ENCODE peak calls at places on chromosomes 12 and 14, in six cellular contexts. N is psoas muscle, Y is fibroblast of lung, T is H1, Q is body of pancreas, O is uterus. C is an unnamed sample. For H3K4me1, the result is how much of the 10 kb centered on the place peaks cover.

GRCh38 chr14:29274890-29275651 is 508.5 kb downstream of the FOXG1 start:
- DNase-seq in Y (peak), O (no peak), Q (no peak), T (no peak), N (no peak), C (no peak)

GRCh38 chr12:48105321-48105866 is 485 bp downstream of the SENP1 start:
- DNase-seq in Y (peak), Q (no peak), O (no peak), T (no peak), N (no peak), C (no peak)

GRCh38 chr12:107513184-107513583 is 172.4 kb upstream of the PWP1 start:
- DNase-seq in O (no peak), T (no peak), Q (no peak), Y (no peak), N (no peak), C (no peak)

GRCh38 chr12:47409310-47409709 is 296.5 kb downstream of the RPAP3 start:
- DNase-seq in Y (no peak), T (no peak), N (no peak), O (no peak), Q (no peak), C (no peak)

GRCh38 chr12:20350495-20350894 is 17.8 kb upstream of the PDE3A start:
- DNase-seq in Q (no peak), N (no peak), T (no peak), Y (peak), O (no peak), C (no peak)

GRCh38 chr12:10967409-10967808 is 19.3 kb downstream of the TAS2R50 start:
- DNase-seq in O (no peak), Q (no peak), Y (peak), N (no peak), T (no peak), C (no peak)

GRCh38 chr14:50801706-50802105 is 29.3 kb downstream of the NIN start:
- DNase-seq in T (no peak), Y (peak), N (no peak), Q (no peak), O (no peak), C (no peak)

GRCh38 chr12:110282956-110283817 is 2.1 kb downstream of the ATP2A2 start:
- DNase-seq in T (no peak), Q (no peak), O (no peak), N (no peak), Y (no peak), C (no peak)

GRCh38 chr12:98355322-98355721 is 160.1 kb upstream of the TMPO start:
- DNase-seq in Y (no peak), Q (no peak), N (no peak), T (no peak), O (no peak), C (no peak)

GRCh38 chr14:52055215-52055614 is 13.6 kb downstream of the NID2 start:
- DNase-seq in Y (peak), Q (no peak), N (no peak), O (no peak), T (no peak), C (no peak)

GRCh38 chr12:51926718-51927117 is 19.4 kb downstream of the ACVRL1 start:
- DNase-seq in N (no peak), Y (peak), T (no peak), Q (peak), O (no peak), C (no peak)

GRCh38 chr12:103561174-103561573 is 25.9 kb upstream of the STAB2 start:
- DNase-seq in N (no peak), Q (no peak), T (no peak), Y (no peak), O (no peak), C (no peak)

GRCh38 chr12:12476836-12477531 is 85.7 kb downstream of the DUSP16 start:
- DNase-seq in Q (no peak), O (no peak), Y (no peak), T (no peak), N (no peak), C (no peak)

GRCh38 chr12:70353780-70354640 is 12.1 kb upstream of the KCNMB4 start:
- DNase-seq in N (no peak), Q (no peak), T (no peak), Y (no peak), O (no peak), C (no peak)

GRCh38 chr12:52249041-52249461 is 16.0 kb downstream of the KRT7 start:
- DNase-seq in Q (peak), T (no peak), O (no peak), Y (no peak), N (peak), C (no peak)

GRCh38 chr14:33307691-33308369 is 369.2 kb downstream of the NPAS3 start:
- DNase-seq in Y (peak), N (peak), Q (no peak), T (no peak), O (peak), C (no peak)

GRCh38 chr12:56522486-56523193 is 1.0 kb downstream of the RBMS2 start:
- DNase-seq in O (no peak), N (no peak), Q (no peak), Y (no peak), T (no peak), C (no peak)

GRCh38 chr12:54374555-54375257 is 9.8 kb downstream of the ZNF385A start:
- DNase-seq in N (peak), Y (no peak), O (peak), T (no peak), Q (no peak), C (no peak)

GRCh38 chr14:99509871-99510555 is 28.8 kb downstream of the CCNK start:
- DNase-seq in Y (no peak), Q (no peak), N (no peak), O (no peak), T (no peak), C (no peak)

GRCh38 chr14:39474416-39474911 is 42.2 kb upstream of the FBXO33 start:
- DNase-seq in N (no peak), O (no peak), T (no peak), Y (no peak), Q (no peak), C (no peak)

GRCh38 chr12:29176951-29177350 is 27.9 kb downstream of the FAR2 start:
- DNase-seq in N (no peak), T (no peak), Y (peak), Q (no peak), O (no peak), C (no peak)

DNA sequence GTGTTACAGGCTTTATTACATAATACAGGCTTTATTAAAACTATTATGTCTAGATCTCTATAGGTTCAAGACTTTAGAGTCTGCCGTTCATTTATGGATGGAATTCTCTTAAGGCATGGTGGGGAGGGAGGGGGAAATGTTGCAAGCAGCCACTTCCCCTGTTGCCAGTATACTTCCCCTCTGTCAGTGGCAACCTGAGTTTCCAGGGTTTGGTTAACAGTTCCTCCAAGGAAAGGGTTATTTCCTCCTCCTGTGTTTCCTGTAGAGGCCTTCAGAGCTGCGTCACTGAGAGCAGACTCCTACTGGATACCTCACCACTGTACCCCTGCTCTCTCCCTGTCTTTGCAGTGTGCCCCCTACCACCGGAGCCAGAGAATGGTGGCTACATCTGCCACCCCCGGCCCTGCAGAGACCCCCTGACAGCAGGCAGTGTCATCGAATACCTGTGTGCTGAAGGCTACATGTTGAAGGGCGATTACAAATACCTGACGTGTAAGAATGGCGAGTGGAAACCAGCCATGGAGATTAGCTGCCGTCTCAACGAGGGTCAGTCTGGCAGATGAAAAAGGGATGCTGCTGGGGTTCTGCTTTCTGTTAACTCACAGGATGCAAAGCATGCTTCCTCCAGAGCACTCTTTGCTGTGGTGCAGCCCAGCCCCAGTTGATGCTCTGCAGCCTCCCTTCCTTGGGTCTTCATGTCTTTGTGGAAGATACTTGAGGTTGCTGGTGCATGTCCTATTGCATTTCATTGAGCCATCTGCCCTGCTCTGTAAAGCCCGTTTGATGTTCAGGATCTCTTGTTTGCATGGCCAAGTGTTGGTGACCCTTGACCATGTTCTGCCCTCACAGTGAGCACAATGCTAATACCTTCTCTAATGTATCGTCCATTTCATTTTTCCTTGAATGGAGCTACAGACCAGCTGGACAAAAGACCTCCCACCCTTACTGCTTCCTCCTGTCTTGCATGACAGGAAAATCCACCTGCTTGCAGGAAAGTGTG is 63.6 kb upstream of the SRSF5 start:
- DNase-seq in Q (no peak), O (no peak), T (no peak), Y (no peak), N (no peak), C (no peak)
- H3K4me1 ChIP-seq in Q (half or more), O (under half), T (under half), Y (under half), N (under half), C (under half)

DNA sequence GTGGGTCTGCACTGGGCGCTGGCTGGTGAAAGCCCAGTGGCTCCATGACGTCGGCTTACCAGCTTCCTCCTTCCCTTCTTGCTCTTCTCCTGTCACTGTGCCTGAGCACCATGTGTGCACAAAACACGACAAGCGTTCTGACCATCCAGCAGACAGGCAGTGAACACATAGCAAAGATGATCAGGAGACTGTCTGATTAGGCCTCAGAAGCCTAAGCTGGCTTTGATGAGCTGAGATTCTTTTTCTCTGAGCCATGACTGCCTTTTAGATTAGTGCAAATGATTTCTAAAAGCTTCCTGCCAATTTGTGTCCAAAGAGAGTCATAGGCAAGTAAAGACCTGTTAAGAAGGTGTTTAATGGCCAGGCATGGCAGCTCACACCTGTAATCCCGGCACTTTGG is 83.1 kb downstream of the AACS start:
- DNase-seq in T (no peak), O (no peak), N (no peak), Q (no peak), Y (no peak), C (no peak)
- H3K4me3 ChIP-seq in T (no peak), O (no peak), N (no peak), Q (no peak), Y (no peak), C (no peak)

GRCh38 chr12:132413931-132414588 is 75.9 kb upstream of the FBRSL1 start:
- DNase-seq in Q (no peak), N (no peak), Y (no peak), T (no peak), O (no peak), C (no peak)
- TF ChIP-seq CTCF in Q (peak), N (peak), Y (peak), T (no peak), O (no peak), C (no peak)

DNA sequence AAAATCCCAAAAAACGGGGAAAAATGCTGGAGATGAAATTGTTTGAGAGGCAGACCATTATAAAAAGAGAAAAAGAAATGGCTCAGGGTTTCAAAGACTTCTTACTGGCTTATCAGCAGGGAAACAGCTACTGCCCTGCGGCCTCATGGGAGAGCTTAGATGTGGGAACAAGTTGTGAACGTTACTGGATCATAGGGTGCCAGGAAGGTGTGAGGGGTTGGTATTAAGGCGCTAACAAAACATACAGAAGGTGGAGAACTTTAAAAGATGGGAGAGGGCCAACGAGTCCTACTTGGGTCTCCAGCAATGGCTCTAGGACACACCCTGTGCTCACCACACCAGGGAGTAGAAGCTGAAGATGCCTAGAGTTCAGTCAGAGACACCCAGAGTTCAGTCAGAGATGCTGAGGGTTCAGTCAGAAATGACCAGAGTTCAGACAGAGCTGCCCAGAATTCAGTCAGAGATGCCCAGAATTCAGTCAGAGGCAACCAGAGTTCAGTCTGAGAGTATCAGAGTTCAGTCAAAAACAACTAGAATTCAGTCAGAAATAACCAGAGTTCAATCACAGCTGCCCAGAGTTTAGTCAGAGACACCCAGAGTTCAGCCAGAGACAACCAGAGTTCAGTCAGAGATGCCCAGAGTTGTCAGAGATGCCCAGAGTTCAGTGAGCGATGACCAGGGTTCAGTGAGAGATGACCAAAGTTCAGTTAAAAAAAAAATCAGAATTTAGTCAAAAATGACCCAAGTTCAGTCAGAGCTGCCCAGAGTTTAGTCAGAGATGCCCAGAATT is 1103.6 kb downstream of the BCL11B start:
- DNase-seq in O (no peak), T (no peak), Y (no peak), N (no peak), Q (no peak), C (no peak)
- H3K4me1 ChIP-seq in O (under half), T (under half), Y (under half), N (under half), Q (under half), C (under half)

GRCh38 chr12:27554421-27555186 is 30.6 kb downstream of the PPFIBP1 start:
- DNase-seq in Y (peak), T (no peak), Q (no peak), O (peak), N (peak), C (no peak)
- H3K4me3 ChIP-seq in Y (peak), T (no peak), Q (no peak), O (no peak), N (peak), C (peak)

GRCh38 chr12:100163416-100164152 is 20.9 kb upstream of the BLTP3B start:
- DNase-seq in Q (peak), Y (peak), N (peak), O (peak), T (peak), C (peak)
- TF ChIP-seq CTCF in Q (no peak), Y (peak), N (peak), O (peak), T (no peak), C (no peak)

GRCh38 chr12:92473564-92473963 is 229.2 kb upstream of the PLEKHG7 start:
- DNase-seq in O (no peak), N (no peak), Y (no peak), T (no peak), Q (no peak), C (no peak)
- H3K4me1 ChIP-seq in O (under half), N (under half), Y (under half), T (under half), Q (under half), C (under half)

GRCh38 chr14:38044710-38045109 is 163.0 kb upstream of the SSTR1 start:
- DNase-seq in T (no peak), Q (no peak), N (no peak), Y (no peak), O (no peak), C (no peak)

GRCh38 chr14:38040411-38040810 is 167.3 kb upstream of the SSTR1 start:
- DNase-seq in T (no peak), N (no peak), Q (no peak), Y (no peak), O (no peak), C (no peak)

GRCh38 chr14:38045461-38045860 is 162.2 kb upstream of the SSTR1 start:
- DNase-seq in Q (no peak), Y (no peak), T (no peak), O (no peak), N (no peak), C (no peak)

GRCh38 chr14:38039526-38039925 is 168.2 kb upstream of the SSTR1 start:
- DNase-seq in T (no peak), O (no peak), Y (peak), N (no peak), Q (no peak), C (no peak)

DNA sequence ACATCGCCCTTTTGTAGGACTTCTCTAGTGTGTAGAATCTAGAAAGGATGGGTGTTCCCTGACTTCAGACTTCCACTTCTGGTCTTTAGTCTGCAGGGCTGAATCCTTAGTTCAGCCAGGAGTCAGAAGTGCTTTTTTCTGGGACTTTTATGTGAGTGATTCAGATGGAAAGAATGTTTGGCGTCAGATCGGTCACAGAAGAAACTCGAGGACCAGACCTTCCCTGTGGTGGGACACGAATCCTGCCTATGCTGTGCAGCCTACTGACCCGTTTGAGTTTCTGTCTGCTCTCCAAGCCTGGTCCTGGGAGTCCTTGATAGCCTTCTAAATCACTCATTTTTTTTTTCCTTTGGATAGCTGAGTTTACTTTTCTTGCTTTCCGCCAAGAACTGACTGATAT is 165.3 kb upstream of the SSTR1 start:
- DNase-seq in T (peak), O (no peak), N (no peak), Y (peak), Q (peak), C (no peak)
- H3K4me3 ChIP-seq in T (no peak), O (no peak), N (no peak), Y (no peak), Q (no peak), C (no peak)